ENCODE peak calls at places on chromosomes 1 and 21, in nine cellular contexts. C, D, A, V, Z, N, O, Q and B are unnamed samples.

GRCh38 chr1:86447198-86447790 is 21.4 kb upstream of the CLCA1 start:
- DNase-seq in C (no peak), N (no peak), O (no peak), Q (no peak), Z (no peak), V (no peak), D (no peak), A (no peak), B (no peak)

GRCh38 chr21:32089771-32090170 is 189.1 kb downstream of the MIS18A start:
- DNase-seq in A (no peak), D (no peak), N (no peak), V (no peak), Q (no peak), C (no peak), O (no peak), Z (no peak), B (no peak)

GRCh38 chr21:44054710-44055109 is 42.6 kb downstream of the TRAPPC10 start:
- DNase-seq in Q (no peak), A (no peak), D (no peak), O (no peak), C (no peak), V (peak; percentile 56), Z (no peak), N (no peak), B (no peak)

GRCh38 chr1:7384679-7385078 is 386.4 kb upstream of the VAMP3 start:
- DNase-seq in N (no peak), D (no peak), V (no peak), A (no peak), O (no peak), Q (no peak), C (no peak), Z (no peak), B (no peak)

GRCh38 chr1:213996320-213997022 is 8.7 kb downstream of the PROX1 start:
- DNase-seq in Z (no peak), D (no peak), Q (peak; percentile 69), C (no peak), A (no peak), O (no peak), N (no peak), V (no peak), B (no peak)

GRCh38 chr1:115782571-115783281 is 14.2 kb upstream of the CASQ2 start:
- DNase-seq in C (no peak), O (no peak), D (no peak), Q (no peak), Z (no peak), A (no peak), N (no peak), V (peak; percentile 45), B (peak; percentile 40)

GRCh38 chr21:44353200-44353970 is at the start of gene TRPM2:
- DNase-seq in C (peak; percentile 73), Q (no peak), D (no peak), O (peak; percentile 52), A (peak; percentile 64), V (no peak), Z (no peak), N (peak; percentile 97), B (no peak)

GRCh38 chr1:20185834-20186782 is at the start of the genes PLA2G2C and UBXN10:
- DNase-seq in Z (peak; percentile 13), C (peak; percentile 56), A (peak; percentile 58), D (peak; percentile 32), O (peak; percentile 84), N (peak; percentile 52), Q (peak; percentile 43), V (no peak), B (no peak)

GRCh38 chr1:65813956-65814355 is 21.3 kb downstream of the PDE4B start:
- DNase-seq in N (no peak), C (no peak), A (no peak), D (no peak), V (peak; percentile 49), O (no peak), Q (no peak), Z (no peak), B (no peak)

GRCh38 chr1:7278827-7279752 is 492.0 kb upstream of the VAMP3 start:
- DNase-seq in V (peak; percentile 48), D (no peak), Q (no peak), A (no peak), O (no peak), C (no peak), N (no peak), Z (no peak), B (no peak)

DNA sequence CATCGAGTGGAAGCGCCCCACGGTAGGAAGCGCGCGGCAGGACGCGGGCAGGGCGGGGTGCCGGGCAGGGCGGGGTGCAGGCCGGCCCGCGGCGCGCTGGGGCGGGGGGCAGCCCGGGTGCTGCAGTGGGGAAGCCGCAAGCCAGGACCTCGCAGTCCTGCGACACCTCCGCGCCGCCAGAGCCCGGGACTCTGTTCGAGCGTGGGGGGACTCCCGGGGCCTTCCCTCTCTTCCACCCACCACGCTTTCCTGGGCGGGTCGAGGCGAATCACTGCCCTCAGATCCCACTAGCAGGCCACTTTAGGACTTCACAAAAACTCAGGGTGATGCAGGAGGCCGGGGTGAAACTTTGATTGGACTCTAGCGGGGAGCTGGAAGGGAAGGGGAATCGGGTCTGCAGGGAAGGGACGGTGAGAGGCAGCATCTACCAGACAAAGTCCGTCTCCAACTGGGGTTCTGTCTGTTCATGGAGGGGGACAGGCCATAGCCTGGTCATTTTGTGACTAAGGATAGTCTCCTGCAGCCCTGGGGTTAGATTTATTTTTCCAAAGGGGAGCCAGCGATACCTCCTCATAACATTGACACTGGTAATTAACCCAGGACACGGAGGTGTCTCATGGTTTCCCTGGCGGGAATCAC is 636 bp downstream of the CAPN2 start:
- DNase-seq in N (peak; percentile 47), Q (no peak), C (peak; percentile 27), V (no peak), D (no peak), Z (no peak), A (no peak), O (peak; percentile 57), B (no peak)
- TF ChIP-seq POLR2A in N (no peak), Q (no peak), C (no peak), V (no peak), D (no peak), Z (no peak), A (no peak), O (peak; percentile 3), B (no peak)

DNA sequence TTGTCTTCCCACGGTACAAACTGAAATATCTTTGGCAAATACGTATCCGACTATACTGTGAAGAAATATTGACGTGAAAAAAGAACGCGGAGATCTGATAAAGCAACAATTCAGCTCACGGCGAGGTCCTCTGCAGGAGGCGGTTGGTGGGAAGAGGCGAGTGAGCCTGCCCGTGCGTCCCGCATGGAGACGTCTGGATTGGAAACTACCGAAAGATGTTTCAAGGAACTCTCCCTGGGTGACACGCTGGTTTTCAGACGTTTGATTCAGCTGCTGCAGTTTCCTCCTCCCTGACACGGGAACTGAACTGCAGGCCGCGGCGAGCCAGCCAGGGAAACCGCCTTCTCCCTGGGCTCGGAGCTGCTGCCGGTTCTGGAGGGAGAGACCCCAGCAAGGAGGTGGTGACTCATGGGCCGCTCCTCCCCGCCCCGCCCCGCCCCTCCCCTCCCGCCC is 390 bp upstream of the COL6A1 start:
- DNase-seq in A (peak; percentile 54), D (peak; percentile 68), V (peak; percentile 88), Z (peak; percentile 47), N (peak; percentile 86), Q (peak; percentile 89), C (peak; percentile 26), O (peak; percentile 73), B (peak; percentile 98)
- TF ChIP-seq POLR2A in A (no peak), D (peak; percentile 48), V (peak; percentile 83), Z (no peak), N (no peak), Q (peak; percentile 64), C (no peak), O (peak; percentile 39), B (peak; percentile 86)

DNA sequence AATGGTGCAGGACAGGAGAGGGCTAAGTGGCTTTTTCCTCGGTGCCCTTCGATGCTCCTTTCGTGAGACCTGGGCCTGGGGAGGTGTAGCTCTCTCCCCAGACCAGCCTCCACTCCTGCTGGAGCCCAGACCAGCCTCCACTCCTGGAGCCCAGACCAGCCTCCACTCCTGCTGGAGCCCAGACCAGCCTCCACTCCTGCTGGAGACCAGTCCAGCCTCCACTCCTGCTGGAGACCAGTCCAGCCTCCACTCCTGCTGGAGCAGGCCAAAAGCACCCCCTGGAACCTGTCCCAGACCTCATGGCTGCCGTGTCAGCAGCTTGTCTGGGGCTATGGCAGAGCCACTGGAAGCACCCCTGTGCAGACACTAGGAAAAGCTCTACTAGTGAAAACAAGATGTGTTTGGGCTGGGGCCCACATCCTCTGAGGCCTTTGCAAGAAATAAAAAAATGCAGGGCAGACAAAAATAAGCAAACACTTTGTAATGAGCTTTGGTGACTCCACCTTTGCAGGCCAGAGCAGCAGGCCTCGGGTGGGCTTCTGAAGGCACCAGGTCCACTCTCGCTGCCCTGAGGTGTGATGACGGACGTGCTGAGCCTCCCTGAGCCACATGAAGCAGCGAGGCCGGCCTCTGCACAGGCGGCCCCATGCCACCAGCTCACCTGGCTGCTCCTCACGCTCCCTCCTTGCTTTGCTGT is 116.0 kb upstream of the IFFO2 start:
- DNase-seq in C (no peak), Q (no peak), Z (no peak), D (no peak), V (no peak), O (no peak), A (no peak), N (no peak), B (no peak)
- TF ChIP-seq POLR2A in C (no peak), Q (no peak), Z (no peak), D (no peak), V (no peak), O (no peak), A (no peak), N (no peak), B (no peak)

DNA sequence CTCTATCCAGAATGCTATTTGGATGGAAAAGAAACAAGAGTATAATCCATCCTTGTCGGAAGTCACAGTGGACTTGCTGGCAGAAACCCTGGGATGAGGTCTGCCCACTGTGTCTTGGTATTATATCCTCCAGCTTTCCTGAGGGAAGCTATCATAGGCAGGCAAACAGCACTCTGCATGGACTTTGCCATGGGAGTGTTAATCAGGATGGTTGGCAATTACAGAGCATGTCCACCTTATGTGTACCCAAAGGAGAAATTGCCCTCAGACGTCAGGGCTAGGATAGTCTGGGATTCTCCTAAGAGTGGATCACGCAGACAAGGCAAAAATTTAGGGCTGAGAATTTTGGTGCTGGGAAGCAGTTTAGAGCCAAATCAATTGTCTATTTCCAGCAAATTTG is 184.9 kb upstream of the ESRRG start:
- DNase-seq in D (no peak), N (no peak), C (no peak), V (no peak), O (no peak), Z (no peak), A (no peak), Q (no peak), B (no peak)
- TF ChIP-seq POLR2A in D (no peak), N (no peak), C (no peak), V (no peak), O (no peak), Z (no peak), A (no peak), Q (no peak), B (no peak)

DNA sequence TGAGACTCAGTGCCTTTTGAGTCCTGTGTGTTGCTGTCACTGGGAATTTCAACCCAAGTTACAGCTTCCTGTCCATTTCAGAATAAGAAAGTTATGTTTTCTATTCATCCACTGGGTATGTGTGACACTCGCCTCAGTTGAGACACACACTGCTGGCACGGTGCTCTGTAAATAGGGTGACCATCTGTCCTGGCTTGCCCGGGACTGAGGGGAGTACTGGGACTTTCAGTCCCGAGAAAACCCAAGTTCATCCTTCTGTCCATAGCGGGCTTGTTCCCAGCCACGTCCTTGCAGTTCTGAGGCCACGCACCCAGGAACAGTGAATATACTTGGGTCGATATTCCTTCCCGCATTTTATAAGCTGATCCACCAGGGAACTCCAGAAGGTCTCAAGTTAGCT is 56.3 kb upstream of the DISP3 start:
- DNase-seq in A (no peak), V (no peak), O (no peak), C (no peak), Z (no peak), N (no peak), Q (no peak), D (no peak), B (no peak)
- TF ChIP-seq POLR2A in A (no peak), V (no peak), O (no peak), C (no peak), Z (no peak), N (no peak), Q (no peak), D (no peak), B (no peak)